ENCODE peak calls at places on chromosome X, in ten cellular contexts. One of them, this sample, is unnamed. For H3K4me1, the result is how much of the 10 kb centered on the place peaks cover.

GRCh38 chrX:46587753-46588171 is 14.2 kb downstream of the CHST7 start:
- DNase-seq in heart right ventricle: no peak
- DNase-seq in upper lobe of left lung: no peak
- DNase-seq in CD8-positive, alpha-beta memory T cell: no peak
- DNase-seq in upper lobe of right lung: no peak
- DNase-seq in fibroblast of lung: peak
- DNase-seq in uterus: no peak
- DNase-seq in mucosa of descending colon: no peak
- DNase-seq in effector memory CD4-positive, alpha-beta T cell: no peak
- DNase-seq in SJSA1: peak
- DNase-seq in this sample: no peak

GRCh38 chrX:53239474-53239873 is 14.5 kb upstream of the KDM5C start:
- DNase-seq in heart right ventricle: no peak
- DNase-seq in upper lobe of left lung: no peak
- DNase-seq in CD8-positive, alpha-beta memory T cell: no peak
- DNase-seq in upper lobe of right lung: no peak
- DNase-seq in fibroblast of lung: no peak
- DNase-seq in uterus: no peak
- DNase-seq in mucosa of descending colon: no peak
- DNase-seq in effector memory CD4-positive, alpha-beta T cell: no peak
- DNase-seq in SJSA1: no peak
- DNase-seq in this sample: peak

GRCh38 chrX:19958530-19959486 is 32.1 kb downstream of the BCLAF3 start:
- DNase-seq in heart right ventricle: no peak
- DNase-seq in upper lobe of left lung: no peak
- DNase-seq in CD8-positive, alpha-beta memory T cell: no peak
- DNase-seq in upper lobe of right lung: no peak
- DNase-seq in fibroblast of lung: no peak
- DNase-seq in uterus: no peak
- DNase-seq in mucosa of descending colon: no peak
- DNase-seq in effector memory CD4-positive, alpha-beta T cell: no peak
- DNase-seq in SJSA1: no peak
- DNase-seq in this sample: no peak

GRCh38 chrX:14675500-14675899 is 146.2 kb downstream of the GLRA2 start:
- DNase-seq in heart right ventricle: no peak
- DNase-seq in upper lobe of left lung: no peak
- DNase-seq in CD8-positive, alpha-beta memory T cell: no peak
- DNase-seq in upper lobe of right lung: no peak
- DNase-seq in fibroblast of lung: no peak
- DNase-seq in uterus: no peak
- DNase-seq in mucosa of descending colon: no peak
- DNase-seq in effector memory CD4-positive, alpha-beta T cell: no peak
- DNase-seq in SJSA1: no peak
- DNase-seq in this sample: no peak

GRCh38 chrX:43958529-43958928 is 14.7 kb downstream of the NDP start:
- DNase-seq in heart right ventricle: no peak
- DNase-seq in upper lobe of left lung: no peak
- DNase-seq in CD8-positive, alpha-beta memory T cell: peak
- DNase-seq in upper lobe of right lung: no peak
- DNase-seq in fibroblast of lung: peak
- DNase-seq in uterus: no peak
- DNase-seq in mucosa of descending colon: no peak
- DNase-seq in effector memory CD4-positive, alpha-beta T cell: no peak
- DNase-seq in SJSA1: peak
- DNase-seq in this sample: peak

GRCh38 chrX:13067842-13068241 is 23.4 kb upstream of the FAM9C start:
- DNase-seq in heart right ventricle: no peak
- DNase-seq in upper lobe of left lung: no peak
- DNase-seq in CD8-positive, alpha-beta memory T cell: no peak
- DNase-seq in upper lobe of right lung: no peak
- DNase-seq in fibroblast of lung: no peak
- DNase-seq in uterus: no peak
- DNase-seq in mucosa of descending colon: no peak
- DNase-seq in effector memory CD4-positive, alpha-beta T cell: no peak
- DNase-seq in SJSA1: no peak
- DNase-seq in this sample: no peak

GRCh38 chrX:35098419-35098818 is 155.8 kb downstream of the FAM47B start:
- DNase-seq in heart right ventricle: no peak
- DNase-seq in upper lobe of left lung: no peak
- DNase-seq in CD8-positive, alpha-beta memory T cell: no peak
- DNase-seq in upper lobe of right lung: no peak
- DNase-seq in fibroblast of lung: no peak
- DNase-seq in uterus: no peak
- DNase-seq in mucosa of descending colon: no peak
- DNase-seq in effector memory CD4-positive, alpha-beta T cell: no peak
- DNase-seq in SJSA1: no peak
- DNase-seq in this sample: no peak

GRCh38 chrX:20693071-20693470 is 426.4 kb upstream of the RPS6KA3 start:
- DNase-seq in heart right ventricle: no peak
- DNase-seq in upper lobe of left lung: no peak
- DNase-seq in CD8-positive, alpha-beta memory T cell: no peak
- DNase-seq in upper lobe of right lung: no peak
- DNase-seq in fibroblast of lung: peak
- DNase-seq in uterus: no peak
- DNase-seq in mucosa of descending colon: no peak
- DNase-seq in effector memory CD4-positive, alpha-beta T cell: no peak
- DNase-seq in SJSA1: no peak
- DNase-seq in this sample: no peak

GRCh38 chrX:1910207-1910470 is 295.3 kb downstream of the ASMT start:
- DNase-seq in heart right ventricle: no peak
- DNase-seq in upper lobe of left lung: no peak
- DNase-seq in CD8-positive, alpha-beta memory T cell: no peak
- DNase-seq in upper lobe of right lung: no peak
- DNase-seq in fibroblast of lung: no peak
- DNase-seq in uterus: no peak
- DNase-seq in mucosa of descending colon: no peak
- DNase-seq in effector memory CD4-positive, alpha-beta T cell: no peak
- DNase-seq in SJSA1: no peak
- DNase-seq in this sample: no peak

GRCh38 chrX:131792356-131792749 is 230.7 kb upstream of the STK26 start:
- DNase-seq in heart right ventricle: peak
- DNase-seq in upper lobe of left lung: no peak
- DNase-seq in CD8-positive, alpha-beta memory T cell: peak
- DNase-seq in upper lobe of right lung: no peak
- DNase-seq in fibroblast of lung: no peak
- DNase-seq in uterus: peak
- DNase-seq in mucosa of descending colon: peak
- DNase-seq in effector memory CD4-positive, alpha-beta T cell: no peak
- DNase-seq in SJSA1: peak
- DNase-seq in this sample: no peak
- H3K4me3 ChIP-seq in heart right ventricle: no peak
- H3K4me3 ChIP-seq in upper lobe of left lung: no peak
- H3K4me3 ChIP-seq in CD8-positive, alpha-beta memory T cell: no peak
- H3K4me3 ChIP-seq in upper lobe of right lung: no peak
- H3K4me3 ChIP-seq in fibroblast of lung: no peak
- H3K4me3 ChIP-seq in uterus: peak
- H3K4me3 ChIP-seq in mucosa of descending colon: no peak
- H3K4me3 ChIP-seq in effector memory CD4-positive, alpha-beta T cell: peak
- H3K4me3 ChIP-seq in SJSA1: peak
- H3K4me3 ChIP-seq in this sample: no peak

GRCh38 chrX:71995122-71995521 is 84.5 kb downstream of the NHSL2 start:
- DNase-seq in heart right ventricle: no peak
- DNase-seq in upper lobe of left lung: no peak
- DNase-seq in CD8-positive, alpha-beta memory T cell: no peak
- DNase-seq in upper lobe of right lung: no peak
- DNase-seq in fibroblast of lung: no peak
- DNase-seq in uterus: no peak
- DNase-seq in mucosa of descending colon: no peak
- DNase-seq in effector memory CD4-positive, alpha-beta T cell: no peak
- DNase-seq in SJSA1: no peak
- DNase-seq in this sample: no peak
- H3K4me1 ChIP-seq in heart right ventricle: under half
- H3K4me1 ChIP-seq in upper lobe of left lung: under half
- H3K4me1 ChIP-seq in CD8-positive, alpha-beta memory T cell: under half
- H3K4me1 ChIP-seq in upper lobe of right lung: under half
- H3K4me1 ChIP-seq in fibroblast of lung: under half
- H3K4me1 ChIP-seq in uterus: under half
- H3K4me1 ChIP-seq in mucosa of descending colon: under half
- H3K4me1 ChIP-seq in effector memory CD4-positive, alpha-beta T cell: under half
- H3K4me1 ChIP-seq in SJSA1: under half
- H3K4me1 ChIP-seq in this sample: under half

DNA sequence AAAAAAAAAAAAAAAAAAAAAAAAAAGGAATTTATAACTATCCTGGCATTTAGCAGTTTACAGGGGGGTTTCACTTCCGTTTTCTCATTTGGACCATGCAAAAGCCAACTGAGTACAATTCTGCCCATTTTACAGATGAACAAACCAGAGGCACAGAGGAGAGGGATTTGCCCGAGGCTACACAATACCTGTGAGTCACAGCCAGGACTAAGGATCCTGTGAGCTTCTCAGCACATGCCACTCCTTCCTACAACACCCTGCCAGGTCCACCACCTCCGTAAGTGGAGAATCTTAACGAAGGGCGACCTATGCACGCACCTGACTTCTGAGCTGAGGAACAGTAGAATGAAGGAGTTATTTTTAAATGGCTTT is 75.4 kb upstream of the USP9X start:
- DNase-seq in heart right ventricle: no peak
- DNase-seq in upper lobe of left lung: no peak
- DNase-seq in CD8-positive, alpha-beta memory T cell: no peak
- DNase-seq in upper lobe of right lung: no peak
- DNase-seq in fibroblast of lung: no peak
- DNase-seq in uterus: no peak
- DNase-seq in mucosa of descending colon: no peak
- DNase-seq in effector memory CD4-positive, alpha-beta T cell: no peak
- DNase-seq in SJSA1: no peak
- DNase-seq in this sample: no peak
- H3K4me3 ChIP-seq in heart right ventricle: peak
- H3K4me3 ChIP-seq in upper lobe of left lung: peak
- H3K4me3 ChIP-seq in CD8-positive, alpha-beta memory T cell: peak
- H3K4me3 ChIP-seq in upper lobe of right lung: no peak
- H3K4me3 ChIP-seq in fibroblast of lung: peak
- H3K4me3 ChIP-seq in uterus: peak
- H3K4me3 ChIP-seq in mucosa of descending colon: no peak
- H3K4me3 ChIP-seq in effector memory CD4-positive, alpha-beta T cell: peak
- H3K4me3 ChIP-seq in SJSA1: no peak
- H3K4me3 ChIP-seq in this sample: no peak

GRCh38 chrX:110008001-110008635 is 5.2 kb downstream of the TMEM164 start:
- DNase-seq in heart right ventricle: no peak
- DNase-seq in upper lobe of left lung: no peak
- DNase-seq in CD8-positive, alpha-beta memory T cell: no peak
- DNase-seq in upper lobe of right lung: no peak
- DNase-seq in fibroblast of lung: no peak
- DNase-seq in uterus: no peak
- DNase-seq in mucosa of descending colon: no peak
- DNase-seq in effector memory CD4-positive, alpha-beta T cell: no peak
- DNase-seq in SJSA1: no peak
- DNase-seq in this sample: no peak
- H3K4me1 ChIP-seq in heart right ventricle: under half
- H3K4me1 ChIP-seq in upper lobe of left lung: under half
- H3K4me1 ChIP-seq in CD8-positive, alpha-beta memory T cell: under half
- H3K4me1 ChIP-seq in upper lobe of right lung: under half
- H3K4me1 ChIP-seq in fibroblast of lung: under half
- H3K4me1 ChIP-seq in uterus: under half
- H3K4me1 ChIP-seq in mucosa of descending colon: under half
- H3K4me1 ChIP-seq in effector memory CD4-positive, alpha-beta T cell: under half
- H3K4me1 ChIP-seq in SJSA1: under half
- H3K4me1 ChIP-seq in this sample: under half

GRCh38 chrX:69178592-69178991 is 13.3 kb upstream of the PJA1 start:
- DNase-seq in heart right ventricle: no peak
- DNase-seq in upper lobe of left lung: no peak
- DNase-seq in CD8-positive, alpha-beta memory T cell: no peak
- DNase-seq in upper lobe of right lung: no peak
- DNase-seq in fibroblast of lung: no peak
- DNase-seq in uterus: no peak
- DNase-seq in mucosa of descending colon: no peak
- DNase-seq in effector memory CD4-positive, alpha-beta T cell: no peak
- DNase-seq in SJSA1: no peak
- DNase-seq in this sample: no peak

GRCh38 chrX:69182818-69183375 is 17.6 kb upstream of the PJA1 start:
- DNase-seq in heart right ventricle: no peak
- DNase-seq in upper lobe of left lung: no peak
- DNase-seq in CD8-positive, alpha-beta memory T cell: no peak
- DNase-seq in upper lobe of right lung: no peak
- DNase-seq in fibroblast of lung: no peak
- DNase-seq in uterus: no peak
- DNase-seq in mucosa of descending colon: no peak
- DNase-seq in effector memory CD4-positive, alpha-beta T cell: no peak
- DNase-seq in SJSA1: no peak
- DNase-seq in this sample: no peak

GRCh38 chrX:69173906-69174305 is 8.7 kb upstream of the PJA1 start:
- DNase-seq in heart right ventricle: no peak
- DNase-seq in upper lobe of left lung: peak
- DNase-seq in CD8-positive, alpha-beta memory T cell: no peak
- DNase-seq in upper lobe of right lung: no peak
- DNase-seq in fibroblast of lung: no peak
- DNase-seq in uterus: no peak
- DNase-seq in mucosa of descending colon: no peak
- DNase-seq in effector memory CD4-positive, alpha-beta T cell: no peak
- DNase-seq in SJSA1: no peak
- DNase-seq in this sample: no peak

GRCh38 chrX:69179380-69179911 is 14.2 kb upstream of the PJA1 start:
- DNase-seq in heart right ventricle: no peak
- DNase-seq in upper lobe of left lung: no peak
- DNase-seq in CD8-positive, alpha-beta memory T cell: no peak
- DNase-seq in upper lobe of right lung: no peak
- DNase-seq in fibroblast of lung: peak
- DNase-seq in uterus: peak
- DNase-seq in mucosa of descending colon: no peak
- DNase-seq in effector memory CD4-positive, alpha-beta T cell: no peak
- DNase-seq in SJSA1: no peak
- DNase-seq in this sample: no peak

GRCh38 chrX:69177511-69178162 is 12.4 kb upstream of the PJA1 start:
- DNase-seq in heart right ventricle: no peak
- DNase-seq in upper lobe of left lung: no peak
- DNase-seq in CD8-positive, alpha-beta memory T cell: no peak
- DNase-seq in upper lobe of right lung: no peak
- DNase-seq in fibroblast of lung: no peak
- DNase-seq in uterus: no peak
- DNase-seq in mucosa of descending colon: no peak
- DNase-seq in effector memory CD4-positive, alpha-beta T cell: no peak
- DNase-seq in SJSA1: no peak
- DNase-seq in this sample: no peak
- H3K4me3 ChIP-seq in heart right ventricle: no peak
- H3K4me3 ChIP-seq in upper lobe of left lung: no peak
- H3K4me3 ChIP-seq in CD8-positive, alpha-beta memory T cell: no peak
- H3K4me3 ChIP-seq in upper lobe of right lung: no peak
- H3K4me3 ChIP-seq in fibroblast of lung: no peak
- H3K4me3 ChIP-seq in uterus: no peak
- H3K4me3 ChIP-seq in mucosa of descending colon: no peak
- H3K4me3 ChIP-seq in effector memory CD4-positive, alpha-beta T cell: no peak
- H3K4me3 ChIP-seq in SJSA1: no peak
- H3K4me3 ChIP-seq in this sample: no peak

GRCh38 chrX:48468247-48468671 is 1.8 kb downstream of the SLC38A5 start:
- DNase-seq in heart right ventricle: no peak
- DNase-seq in upper lobe of left lung: no peak
- DNase-seq in CD8-positive, alpha-beta memory T cell: no peak
- DNase-seq in upper lobe of right lung: no peak
- DNase-seq in fibroblast of lung: no peak
- DNase-seq in uterus: no peak
- DNase-seq in mucosa of descending colon: no peak
- DNase-seq in effector memory CD4-positive, alpha-beta T cell: no peak
- DNase-seq in SJSA1: no peak
- DNase-seq in this sample: peak
- H3K4me1 ChIP-seq in heart right ventricle: under half
- H3K4me1 ChIP-seq in upper lobe of left lung: under half
- H3K4me1 ChIP-seq in CD8-positive, alpha-beta memory T cell: under half
- H3K4me1 ChIP-seq in upper lobe of right lung: under half
- H3K4me1 ChIP-seq in fibroblast of lung: under half
- H3K4me1 ChIP-seq in uterus: under half
- H3K4me1 ChIP-seq in mucosa of descending colon: under half
- H3K4me1 ChIP-seq in effector memory CD4-positive, alpha-beta T cell: under half
- H3K4me1 ChIP-seq in SJSA1: under half
- H3K4me1 ChIP-seq in this sample: under half